ENCODE peak calls at places on chromosomes 5 and 9, in nine cellular contexts. L, I, C, S, A, E, D, Q and Z are unnamed samples.

GRCh38 chr5:135313405-135313804 is 85.6 kb downstream of the MACROH2A1 start:
- DNase-seq in A (no peak), D (no peak), C (no peak), L (no peak), I (no peak), S (no peak), Q (no peak), E (no peak), Z (peak; percentile 81)

GRCh38 chr9:7976167-7976755 is 176.7 kb upstream of the DMAC1 start:
- DNase-seq in I (no peak), A (no peak), L (no peak), Q (no peak), C (peak; percentile 15), D (no peak), E (no peak), S (no peak), Z (no peak)

GRCh38 chr5:137027758-137028157 is 471.4 kb downstream of the SPOCK1 start:
- DNase-seq in C (no peak), A (no peak), Q (no peak), E (no peak), I (no peak), S (no peak), L (no peak), D (no peak), Z (peak; percentile 60)

GRCh38 chr5:54212331-54212730 is 98.0 kb downstream of the ARL15 start:
- DNase-seq in S (no peak), I (no peak), E (no peak), D (no peak), L (no peak), Q (no peak), C (no peak), A (no peak), Z (no peak)

GRCh38 chr9:99465231-99465891 is 243.3 kb downstream of the SEC61B start:
- DNase-seq in E (no peak), I (no peak), Q (no peak), A (no peak), S (no peak), D (no peak), C (no peak), L (no peak), Z (no peak)

GRCh38 chr5:60959156-60959555 is 14.2 kb downstream of the NDUFAF2 start:
- DNase-seq in I (no peak), C (no peak), Q (no peak), E (no peak), S (no peak), D (no peak), A (no peak), L (no peak), Z (no peak)

GRCh38 chr9:131257266-131258025 is 18.9 kb downstream of the FAM78A start:
- DNase-seq in Q (no peak), E (no peak), S (no peak), I (no peak), L (no peak), D (no peak), C (no peak), A (no peak), Z (no peak)

GRCh38 chr5:84113246-84114118 is 271.2 kb downstream of the EDIL3 start:
- DNase-seq in A (no peak), D (no peak), L (no peak), I (no peak), S (no peak), Q (no peak), C (no peak), E (no peak), Z (no peak)

GRCh38 chr5:37771731-37772130 is 68.1 kb downstream of the GDNF start:
- DNase-seq in S (no peak), A (no peak), D (no peak), E (no peak), Q (no peak), L (no peak), I (no peak), C (no peak), Z (no peak)
- TF ChIP-seq EP300 in S (no peak), A (no peak), D (no peak), E (no peak), Q (no peak), L (no peak), I (no peak), C (no peak), Z (no peak)

GRCh38 chr5:122102825-122103224 is 24.8 kb upstream of the LOX start:
- DNase-seq in C (no peak), E (no peak), L (no peak), Q (no peak), D (no peak), I (no peak), A (no peak), S (no peak), Z (no peak)
- H3K27ac ChIP-seq in C (no peak overlapping the region), E (no peak overlapping the region), L (no peak overlapping the region), Q (no peak overlapping the region), D (no peak overlapping the region), I (no peak overlapping the region), A (peak overlapping the region; percentile 35), S (no peak overlapping the region), Z (no peak overlapping the region)

GRCh38 chr9:127154390-127155191 is 32.2 kb upstream of the ANGPTL2 start:
- DNase-seq in D (peak; percentile 88), I (peak; percentile 69), A (no peak), C (peak; percentile 30), L (no peak), E (peak; percentile 76), S (peak; percentile 63), Q (peak; percentile 24), Z (peak; percentile 93)
- TF ChIP-seq EP300 in D (no peak), I (no peak), A (no peak), C (no peak), L (no peak), E (no peak), S (no peak), Q (no peak), Z (no peak)

GRCh38 chr9:16282216-16282615 is 588.3 kb downstream of the BNC2 start:
- DNase-seq in L (no peak), Q (no peak), S (no peak), I (no peak), E (no peak), D (no peak), C (no peak), A (no peak), Z (no peak)
- H3K27ac ChIP-seq in L (no peak overlapping the region), Q (no peak overlapping the region), S (peak overlapping the region; percentile 21), I (no peak overlapping the region), E (no peak overlapping the region), D (peak overlapping the region; percentile 68), C (peak overlapping the region; percentile 21), A (no peak overlapping the region), Z (no peak overlapping the region)

GRCh38 chr5:312845-313244 is 8.7 kb upstream of the AHRR start:
- DNase-seq in S (no peak), A (no peak), D (no peak), E (no peak), I (no peak), Q (no peak), L (no peak), C (no peak), Z (no peak)
- TF ChIP-seq EP300 in S (no peak), A (no peak), D (no peak), E (no peak), I (no peak), Q (no peak), L (no peak), C (no peak), Z (no peak)